ENCODE peak calls at places on chromosome 7, in five cellular contexts. R is activated B cell treated with CpG ODN at 0.5 μM for 24 hours, Y is fibroblast of mammary gland, Q is mesothelial cell of epicardium, Z is GM10248. D is an unnamed sample.

GRCh38 chr7:50197547-50197946 is 104.5 kb upstream of the ZPBP start:
- DNase-seq in R (no peak), Y (no peak), Q (no peak), Z (peak; percentile 67), D (no peak)

GRCh38 chr7:46291064-46291463 is 370.0 kb upstream of the IGFBP3 start:
- DNase-seq in R (no peak), Y (peak; percentile 85), Q (no peak), Z (peak; percentile 13), D (no peak)

GRCh38 chr7:115812796-115813195 is 217.8 kb downstream of the TFEC start:
- DNase-seq in R (no peak), Y (no peak), Q (no peak), Z (no peak), D (no peak)

GRCh38 chr7:67616517-67616916 is 619.9 kb downstream of the TYW1 start:
- DNase-seq in R (no peak), Y (no peak), Q (no peak), Z (no peak), D (no peak)

GRCh38 chr7:132028144-132028920 is 471.9 kb upstream of the PODXL start:
- DNase-seq in R (no peak), Y (no peak), Q (no peak), Z (no peak), D (no peak)

GRCh38 chr7:128829391-128830166 is 627 bp upstream of the FLNC start:
- DNase-seq in R (no peak), Y (peak; percentile 53), Q (no peak), Z (no peak), D (no peak)

GRCh38 chr7:65251851-65252620 is 121.6 kb upstream of the ZNF92 start:
- DNase-seq in R (no peak), Y (peak; percentile 49), Q (no peak), Z (no peak), D (no peak)

GRCh38 chr7:139079861-139080260 is 29.7 kb downstream of the ZC3HAV1 start:
- DNase-seq in R (no peak), Y (no peak), Q (no peak), Z (no peak), D (no peak)

GRCh38 chr7:77702451-77703219 is 6.4 kb downstream of the RSBN1L start:
- DNase-seq in R (no peak), Y (no peak), Q (no peak), Z (no peak), D (no peak)

GRCh38 chr7:43313628-43314378 is 201.4 kb downstream of the HECW1 start:
- DNase-seq in R (no peak), Y (no peak), Q (no peak), Z (no peak), D (no peak)

GRCh38 chr7:154914580-154915380 is 88.1 kb downstream of the PAXIP1 start:
- DNase-seq in R (no peak), Y (no peak), Q (no peak), Z (no peak), D (no peak)

GRCh38 chr7:154906736-154907355 is 96.1 kb downstream of the PAXIP1 start:
- DNase-seq in R (no peak), Y (no peak), Q (no peak), Z (no peak), D (no peak)

GRCh38 chr7:23347682-23348180 is 48.6 kb downstream of the MALSU1 start:
- DNase-seq in R (no peak), Y (peak; percentile 88), Q (no peak), Z (peak; percentile 36), D (no peak)

GRCh38 chr7:153886506-153887391 is 165.4 kb upstream of the DPP6 start:
- DNase-seq in R (no peak), Y (no peak), Q (no peak), Z (no peak), D (no peak)

GRCh38 chr7:35596061-35596460 is 98.9 kb downstream of the HERPUD2 start:
- DNase-seq in R (no peak), Y (peak; percentile 56), Q (no peak), Z (no peak), D (no peak)

GRCh38 chr7:43656997-43657396 is 72.3 kb downstream of the COA1 start:
- DNase-seq in R (no peak), Y (no peak), Q (no peak), Z (no peak), D (no peak)

GRCh38 chr7:138975343-138976104 is 5.7 kb downstream of the KIAA1549 start:
- DNase-seq in R (no peak), Y (no peak), Q (no peak), Z (no peak), D (no peak)

GRCh38 chr7:37052673-37053072 is 328.4 kb upstream of the AOAH start:
- DNase-seq in R (no peak), Y (peak; percentile 44), Q (peak; percentile 26), Z (no peak), D (no peak)

GRCh38 chr7:130492519-130493274 is 812 bp downstream of the MEST start:
- DNase-seq in R (no peak), Y (no peak), Q (no peak), Z (no peak), D (no peak)

GRCh38 chr7:128796325-128796724 is 4.6 kb downstream of the CCDC136 start:
- DNase-seq in R (no peak), Y (peak; percentile 88), Q (no peak), Z (no peak), D (no peak)

GRCh38 chr7:129494041-129494440 is 8.3 kb upstream of the SMKR1 start:
- DNase-seq in R (no peak), Y (peak; percentile 94), Q (no peak), Z (no peak), D (no peak)

GRCh38 chr7:48832303-48832845 is 92.0 kb upstream of the CDC14C start:
- DNase-seq in R (no peak), Y (no peak), Q (no peak), Z (no peak), D (no peak)

GRCh38 chr7:55552320-55553086 is 19.8 kb downstream of the VOPP1 start:
- DNase-seq in R (no peak), Y (peak; percentile 75), Q (no peak), Z (no peak), D (peak; percentile 86)

GRCh38 chr7:81447351-81447952 is 322.4 kb downstream of the HGF start:
- DNase-seq in R (no peak), Y (peak; percentile 79), Q (no peak), Z (no peak), D (no peak)
- TF ChIP-seq CTCF in R (no peak), Y (peak; percentile 68), Q (peak; percentile 30), Z (peak; percentile 6), D (no peak)

GRCh38 chr7:107152011-107152410 is 16.8 kb upstream of the HBP1 start:
- DNase-seq in R (no peak), Y (peak; percentile 73), Q (no peak), Z (no peak), D (no peak)
- TF ChIP-seq CTCF in R (no peak), Y (peak; percentile 10), Q (no peak), Z (no peak), D (no peak)

GRCh38 chr7:27784399-27785053 is 44.6 kb downstream of the TAX1BP1 start:
- DNase-seq in R (no peak), Y (peak; percentile 78), Q (no peak), Z (peak; percentile 13), D (no peak)
- TF ChIP-seq CTCF in R (no peak), Y (peak; percentile 57), Q (peak; percentile 96), Z (peak; percentile 18), D (peak; percentile 75)

DNA sequence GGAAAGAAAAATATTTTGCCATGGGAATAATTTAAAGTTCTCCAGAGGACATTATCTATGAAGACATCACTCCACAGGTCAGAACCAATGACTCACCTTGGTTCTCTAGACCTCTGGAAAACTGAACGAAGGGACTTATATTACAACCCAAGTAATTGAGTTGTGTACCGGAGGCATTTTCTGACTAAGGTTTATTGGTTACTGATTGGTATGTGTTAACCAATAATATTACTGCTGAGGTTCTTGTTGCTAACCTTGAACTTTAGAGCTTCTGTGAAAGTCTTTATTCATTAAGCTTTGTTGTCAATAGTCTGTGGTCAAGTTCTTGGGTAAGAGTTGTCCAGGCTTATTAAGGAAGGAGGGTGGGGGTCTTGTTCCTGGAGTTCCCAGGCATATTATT is 78.1 kb upstream of the MTPN start:
- DNase-seq in R (no peak), Y (no peak), Q (no peak), Z (no peak), D (no peak)
- TF ChIP-seq CTCF in R (no peak), Y (no peak), Q (no peak), Z (no peak), D (no peak)

GRCh38 chr7:146126767-146127509 is 10.3 kb downstream of the CNTNAP2 start:
- DNase-seq in R (no peak), Y (no peak), Q (no peak), Z (no peak), D (no peak)
- TF ChIP-seq CTCF in R (no peak), Y (no peak), Q (no peak), Z (no peak), D (no peak)

DNA sequence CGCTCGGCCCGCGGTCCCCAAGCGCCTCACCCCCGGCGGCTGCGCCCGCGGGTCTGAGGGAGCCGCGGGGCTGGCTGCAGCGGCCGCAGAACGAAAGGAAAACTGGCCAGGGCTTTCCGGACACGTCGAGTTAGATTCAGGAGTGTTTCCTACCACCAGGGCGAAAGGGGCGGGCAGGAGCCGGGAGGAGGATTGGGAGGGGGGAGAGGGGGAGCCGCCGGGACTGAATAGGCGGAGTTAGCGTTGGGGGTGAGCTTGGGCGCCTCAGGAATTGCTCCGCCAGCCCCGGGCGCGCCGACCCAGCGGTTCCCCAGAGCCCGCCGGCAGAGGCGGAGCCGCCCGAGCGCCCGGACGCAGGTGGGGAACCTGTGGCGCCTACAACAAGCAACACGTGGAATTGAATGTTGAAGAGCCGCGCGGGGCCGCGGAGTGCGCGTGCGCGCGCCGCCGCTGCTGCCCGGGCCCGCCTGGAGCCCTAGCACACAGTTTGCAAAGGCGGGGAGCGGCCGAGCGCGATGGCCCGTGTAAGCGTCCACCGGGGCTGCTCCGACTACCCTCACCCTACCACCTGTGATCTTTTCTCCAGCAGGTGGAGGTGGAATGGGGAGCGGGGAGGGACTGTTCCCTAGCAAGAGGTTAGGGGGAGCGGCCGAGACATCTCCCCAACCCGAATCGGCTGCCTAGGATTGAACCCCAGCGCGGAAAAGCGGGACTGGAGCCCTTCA is at the start of gene CADPS2:
- DNase-seq in R (no peak), Y (peak; percentile 77), Q (peak; percentile 57), Z (peak; percentile 61), D (no peak)
- TF ChIP-seq CTCF in R (no peak), Y (peak; percentile 18), Q (no peak), Z (no peak), D (no peak)

DNA sequence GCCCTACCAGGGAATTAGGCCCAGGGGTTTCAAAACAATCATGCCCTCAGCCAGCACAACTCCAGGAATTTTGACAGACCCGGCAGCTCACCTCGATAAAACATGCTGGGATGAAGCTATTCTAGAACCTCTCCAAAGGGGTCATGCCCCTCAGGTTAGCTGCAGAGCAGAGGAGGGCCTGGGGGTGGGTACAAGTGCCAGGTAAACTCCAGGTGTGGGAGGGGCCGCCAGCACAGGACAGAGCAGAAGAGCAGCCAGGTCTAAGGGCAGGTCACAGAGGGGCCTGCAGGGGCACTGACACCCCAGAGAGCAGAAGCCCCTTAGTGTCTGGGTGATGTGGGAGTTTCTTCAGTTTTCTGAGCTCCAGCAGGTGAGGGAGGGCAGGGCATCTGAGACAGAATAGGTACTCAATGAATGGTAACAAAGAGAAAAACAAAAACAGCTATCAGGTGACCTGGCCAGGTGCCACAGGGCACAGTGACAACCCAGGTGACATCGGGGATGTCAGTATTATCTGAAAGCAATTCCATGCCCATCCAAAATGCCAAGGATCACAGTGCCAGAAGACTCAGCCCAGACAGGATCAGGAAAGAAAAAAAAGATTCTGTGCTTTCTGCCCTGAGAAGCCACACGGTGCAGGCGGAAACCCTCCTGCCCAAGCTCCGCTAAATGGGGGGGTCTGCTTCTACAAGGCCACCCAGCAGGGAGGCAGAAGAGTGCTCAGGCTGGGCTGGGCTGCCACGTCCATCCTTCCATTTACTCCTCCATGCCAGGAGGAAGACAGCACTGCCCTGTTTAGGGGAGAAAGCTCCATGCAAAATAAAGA is 104.5 kb downstream of the TNS3 start:
- DNase-seq in R (no peak), Y (no peak), Q (no peak), Z (no peak), D (no peak)
- TF ChIP-seq CTCF in R (no peak), Y (no peak), Q (no peak), Z (no peak), D (no peak)